ENCODE peak calls at places on chromosome 10, in six cellular contexts. R, Y, D, O, N and M are unnamed samples.

GRCh38 chr10:32445036-32445435 is 904 bp upstream of the CCDC7 start:
- DNase-seq in R (no peak), Y (no peak), D (no peak), O (no peak), N (no peak), M (no peak)

GRCh38 chr10:33143160-33143728 is 185.2 kb upstream of the ITGB1 start:
- DNase-seq in R (no peak), Y (peak; percentile 15), D (peak; percentile 42), O (no peak), N (no peak), M (no peak)

GRCh38 chr10:88113232-88113631 is 249.8 kb downstream of the PTEN start:
- DNase-seq in R (no peak), Y (no peak), D (no peak), O (no peak), N (no peak), M (no peak)

GRCh38 chr10:68756766-68757165 is 35.7 kb downstream of the CCAR1 start:
- DNase-seq in R (no peak), Y (no peak), D (no peak), O (no peak), N (no peak), M (no peak)

GRCh38 chr10:61785410-61786105 is 115.9 kb upstream of the ARID5B start:
- DNase-seq in R (no peak), Y (no peak), D (no peak), O (no peak), N (no peak), M (no peak)

GRCh38 chr10:111705026-111705425 is 478.5 kb downstream of the GPAM start:
- DNase-seq in R (no peak), Y (no peak), D (no peak), O (no peak), N (no peak), M (no peak)

GRCh38 chr10:65941098-65941655 is 984.7 kb upstream of the LRRTM3 start:
- DNase-seq in R (no peak), Y (no peak), D (peak; percentile 2), O (no peak), N (no peak), M (no peak)

GRCh38 chr10:115761166-115761565 is 511.8 kb downstream of the GFRA1 start:
- DNase-seq in R (no peak), Y (no peak), D (no peak), O (no peak), N (no peak), M (no peak)

GRCh38 chr10:113576853-113577252 is 24.0 kb downstream of the HABP2 start:
- DNase-seq in R (no peak), Y (no peak), D (no peak), O (no peak), N (no peak), M (no peak)

GRCh38 chr10:78804356-78805032 is 264.3 kb upstream of the ZMIZ1 start:
- DNase-seq in R (no peak), Y (peak; percentile 80), D (no peak), O (no peak), N (no peak), M (no peak)

GRCh38 chr10:44756235-44756634 is 154.9 kb upstream of the TMEM72 start:
- DNase-seq in R (no peak), Y (no peak), D (no peak), O (no peak), N (no peak), M (no peak)

GRCh38 chr10:11397077-11397476 is 214.4 kb downstream of the USP6NL start:
- DNase-seq in R (no peak), Y (no peak), D (no peak), O (no peak), N (no peak), M (no peak)

GRCh38 chr10:49324711-49325110 is 25.7 kb downstream of the C10orf71 start:
- DNase-seq in R (peak; percentile 19), Y (no peak), D (no peak), O (no peak), N (peak; percentile 50), M (no peak)

GRCh38 chr10:29926649-29927048 is 132.7 kb downstream of the JCAD start:
- DNase-seq in R (no peak), Y (no peak), D (no peak), O (no peak), N (no peak), M (no peak)

GRCh38 chr10:97280783-97281182 is 11.7 kb downstream of the ARHGAP19 start:
- DNase-seq in R (no peak), Y (no peak), D (no peak), O (no peak), N (no peak), M (no peak)

GRCh38 chr10:115861864-115862263 is 411.1 kb downstream of the GFRA1 start:
- DNase-seq in R (no peak), Y (no peak), D (no peak), O (no peak), N (no peak), M (no peak)

GRCh38 chr10:92108747-92109146 is 182.1 kb downstream of the CPEB3 start:
- DNase-seq in R (no peak), Y (no peak), D (no peak), O (no peak), N (no peak), M (no peak)

GRCh38 chr10:92110039-92110794 is 180.7 kb downstream of the CPEB3 start:
- DNase-seq in R (no peak), Y (no peak), D (no peak), O (no peak), N (no peak), M (no peak)

GRCh38 chr10:92114201-92114600 is 176.7 kb downstream of the CPEB3 start:
- DNase-seq in R (no peak), Y (no peak), D (peak; percentile 77), O (no peak), N (no peak), M (no peak)

GRCh38 chr10:92112462-92112861 is 178.4 kb downstream of the CPEB3 start:
- DNase-seq in R (no peak), Y (no peak), D (no peak), O (no peak), N (no peak), M (no peak)

DNA sequence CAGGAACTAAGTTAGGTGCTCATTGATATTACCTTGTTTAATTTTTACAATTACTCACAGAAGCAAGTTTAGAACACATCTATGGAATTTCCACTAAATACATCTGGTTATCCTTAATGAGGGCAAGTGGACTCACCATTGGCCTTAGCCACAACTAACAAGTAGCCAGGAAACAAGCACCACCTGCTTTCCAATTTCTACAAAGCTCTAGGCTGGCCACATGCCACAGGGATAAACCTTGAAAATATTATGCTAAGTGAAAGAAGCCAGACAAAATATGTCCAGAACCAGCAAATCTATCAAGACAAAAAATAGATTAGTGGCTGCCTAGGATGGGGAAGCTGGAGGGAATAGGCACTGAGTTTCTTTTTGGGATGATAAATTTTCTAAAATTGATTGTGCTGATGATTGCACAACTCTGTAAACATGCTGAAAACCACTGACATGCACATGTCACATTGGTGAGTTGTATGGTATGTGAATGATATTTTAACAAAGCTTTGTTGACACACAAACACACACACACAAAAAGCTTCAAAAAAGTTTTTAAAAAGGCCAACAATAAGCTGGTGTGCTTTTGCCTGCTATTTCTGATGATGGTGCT is 179.4 kb downstream of the CPEB3 start:
- DNase-seq in R (no peak), Y (no peak), D (peak; percentile 43), O (no peak), N (no peak), M (no peak)
- TF ChIP-seq POLR2A in R (no peak), Y (no peak), D (no peak), O (no peak), N (no peak), M (no peak)

DNA sequence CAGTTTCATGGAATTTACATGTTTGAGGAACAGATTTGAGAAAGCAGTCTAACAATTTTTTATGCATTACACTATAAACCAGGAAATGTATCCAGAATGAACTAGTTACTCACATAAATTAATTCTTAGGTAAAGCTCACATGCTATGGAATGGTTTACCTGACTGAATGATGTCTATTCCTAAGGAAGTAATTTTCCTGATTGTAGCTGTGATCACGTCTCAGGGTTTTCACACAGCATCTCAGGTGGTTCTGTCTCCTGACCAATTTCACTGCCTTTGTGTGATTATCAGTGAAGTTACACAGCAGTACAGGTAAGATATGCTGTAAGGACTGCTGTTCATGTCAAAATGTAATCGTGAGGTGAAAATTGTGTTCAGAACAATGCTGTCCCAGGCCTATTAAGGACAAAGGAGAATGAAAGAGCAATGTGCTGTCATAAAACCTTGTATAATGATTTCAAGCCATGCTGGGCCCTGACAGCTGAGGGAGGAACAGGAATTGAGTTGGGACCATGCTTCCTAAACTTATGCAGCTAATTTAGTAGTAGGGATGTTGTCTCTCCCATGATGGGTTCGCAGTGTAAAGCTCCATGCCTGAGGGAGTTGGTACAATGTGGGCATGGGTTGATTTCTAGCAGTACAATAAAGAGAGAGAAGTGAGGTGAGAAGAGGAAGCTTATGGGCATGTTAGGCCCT is 631.8 kb downstream of the NRG3 start:
- DNase-seq in R (no peak), Y (no peak), D (no peak), O (no peak), N (no peak), M (no peak)
- TF ChIP-seq EP300 in R (no peak), Y (no peak), D (no peak), O (no peak), N (no peak), M (no peak)

GRCh38 chr10:1872151-1872726 is 134.9 kb upstream of the ADARB2 start:
- DNase-seq in R (no peak), Y (no peak), D (no peak), O (no peak), N (no peak), M (no peak)
- H3K9me3 ChIP-seq in R (peaks cover 9% of the 10 kb centered on the region), Y (no peaks in the 10 kb centered on the region), D (no peaks in the 10 kb centered on the region), O (no peaks in the 10 kb centered on the region), N (no peaks in the 10 kb centered on the region), M (no peaks in the 10 kb centered on the region)

GRCh38 chr10:102247724-102248123 is 2.4 kb downstream of the GBF1 start:
- DNase-seq in R (no peak), Y (no peak), D (no peak), O (no peak), N (no peak), M (no peak)

GRCh38 chr10:102243304-102243703 is 2.0 kb upstream of the PITX3 start:
- DNase-seq in R (no peak), Y (no peak), D (peak; percentile 35), O (no peak), N (no peak), M (no peak)

GRCh38 chr10:102246261-102246660 is 929 bp downstream of the GBF1 start:
- DNase-seq in R (no peak), Y (no peak), D (no peak), O (no peak), N (peak; percentile 32), M (no peak)

GRCh38 chr10:102245932-102246251 is 560 bp downstream of the GBF1 start:
- DNase-seq in R (no peak), Y (no peak), D (no peak), O (no peak), N (no peak), M (no peak)

DNA sequence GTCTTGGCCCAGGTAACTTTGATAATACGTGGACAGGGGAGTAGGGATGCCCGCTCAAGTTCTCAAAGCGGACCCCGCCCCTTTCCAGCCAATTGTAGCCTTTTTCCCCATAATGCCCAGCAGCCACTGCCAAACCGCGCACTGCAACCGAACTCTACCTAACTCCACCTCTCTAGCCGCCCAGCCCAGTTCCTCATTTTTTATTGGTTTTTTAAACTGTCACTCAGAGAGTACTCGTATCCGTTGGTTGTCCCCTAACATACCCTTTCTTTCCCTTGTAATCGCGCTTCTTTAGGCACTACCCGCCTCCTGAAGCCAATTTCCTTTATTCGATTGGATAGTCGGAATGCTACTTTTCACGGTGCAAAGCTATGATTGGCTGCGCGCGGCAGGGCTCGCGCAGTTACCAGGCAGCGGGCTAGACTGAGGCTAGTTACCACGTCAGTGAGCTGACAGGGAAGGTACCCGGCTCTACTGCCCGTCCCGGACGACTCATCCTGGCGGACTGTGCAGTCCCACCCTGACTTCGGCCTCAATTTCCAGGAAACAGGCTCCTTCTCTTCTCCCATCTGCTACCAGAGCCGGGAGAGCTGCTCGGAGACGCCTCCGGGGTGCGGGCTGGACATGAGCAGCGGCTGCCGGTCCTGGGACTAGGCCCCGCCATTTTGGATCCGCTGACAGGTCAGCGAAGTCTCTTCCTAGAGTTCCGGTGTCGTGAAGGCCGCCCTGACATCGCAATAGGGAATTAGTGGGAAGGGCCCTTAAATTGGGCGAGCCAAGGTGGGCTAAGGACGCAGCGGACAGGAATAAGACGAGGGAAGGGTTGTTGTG is at the start of gene GBF1:
- DNase-seq in R (peak; percentile 93), Y (peak; percentile 97), D (peak; percentile 100), O (peak; percentile 95), N (peak; percentile 95), M (peak; percentile 93)
- TF ChIP-seq POLR2A in R (peak; percentile 95), Y (peak; percentile 97), D (peak; percentile 97), O (peak; percentile 99), N (peak; percentile 15), M (peak; percentile 95)